ENCODE peak calls at places on chromosome 5, in four cellular contexts. X is adipocyte, P is PC-3, Z is colonic mucosa. N is an unnamed sample.

GRCh38 chr5:93581738-93582414 is 857 bp upstream of the NR2F1-AS1 start:
- DNase-seq in Z (no peak), X (peak), P (peak), N (no peak)

GRCh38 chr5:105503950-105504349 is 1941.4 kb upstream of the NUDT12 start:
- DNase-seq in Z (no peak), P (peak), X (peak), N (no peak)

GRCh38 chr5:131104169-131104775 is 60.8 kb downstream of the HINT1 start:
- DNase-seq in X (peak), Z (no peak), P (peak), N (peak)

GRCh38 chr5:79001471-79001870 is 16.4 kb upstream of the ARSB start:
- DNase-seq in X (no peak), Z (no peak), P (no peak), N (no peak)

GRCh38 chr5:14901462-14902051 is 30.0 kb upstream of the ANKH start:
- DNase-seq in Z (no peak), P (no peak), X (peak), N (no peak)

GRCh38 chr5:173012882-173013281 is 29.3 kb downstream of the ATP6V0E1 start:
- DNase-seq in Z (no peak), X (no peak), P (no peak), N (no peak)

GRCh38 chr5:68012831-68013230 is 202.7 kb upstream of the PIK3R1 start:
- DNase-seq in P (no peak), X (no peak), Z (no peak), N (no peak)

GRCh38 chr5:168971100-168971499 is 329.8 kb downstream of the SLIT3 start:
- DNase-seq in Z (no peak), X (no peak), P (no peak), N (no peak)

GRCh38 chr5:74626386-74627222 is 13.9 kb downstream of the ENC1 start:
- DNase-seq in X (no peak), P (no peak), Z (peak), N (no peak)
- H3K9ac ChIP-seq in X (no peak), P (no peak), Z (no peak), N (no peak)

DNA sequence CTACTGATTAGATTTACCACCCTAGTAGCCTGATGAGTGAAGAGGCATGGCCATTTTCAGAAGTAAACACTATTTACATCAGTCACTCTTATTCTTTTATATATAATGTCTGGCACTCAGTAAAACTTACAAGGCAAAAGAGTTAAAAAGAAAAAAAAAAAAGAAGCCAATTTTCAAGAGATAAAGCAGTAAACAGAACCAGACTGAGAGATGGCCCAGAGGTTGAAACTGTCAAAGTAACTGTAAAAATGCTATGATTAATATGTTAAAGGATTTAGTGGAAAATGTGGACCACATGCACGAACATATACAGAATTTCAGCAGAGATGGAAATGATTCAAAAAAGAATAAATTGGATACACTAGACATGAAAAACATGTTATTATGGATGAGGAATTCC is 6.4 kb upstream of the GPR150 start:
- DNase-seq in Z (no peak), X (no peak), P (no peak), N (no peak)
- H3K9ac ChIP-seq in Z (no peak), X (no peak), P (no peak), N (no peak)

DNA sequence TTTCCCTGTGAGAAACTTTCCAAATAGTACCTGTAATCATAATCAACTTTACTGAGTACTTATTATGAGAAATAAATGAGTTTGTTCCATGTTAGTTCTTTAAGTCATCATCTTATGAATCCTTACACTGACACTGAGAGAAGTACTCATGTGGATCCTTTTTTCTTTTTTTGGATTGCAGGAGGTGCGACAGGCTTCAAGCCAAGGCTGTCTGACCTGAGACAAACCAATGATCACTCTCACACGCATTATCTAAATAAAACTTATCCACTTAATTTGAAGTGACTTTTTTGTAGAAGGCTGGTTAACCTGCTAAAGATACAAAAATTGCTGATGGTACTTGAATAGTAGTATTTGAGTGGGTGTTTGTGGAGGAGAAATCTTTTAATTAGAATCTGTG is 39.5 kb downstream of the JAKMIP2 start:
- DNase-seq in X (no peak), P (no peak), Z (no peak), N (no peak)
- H3K9ac ChIP-seq in X (no peak), P (no peak), Z (no peak), N (no peak)

DNA sequence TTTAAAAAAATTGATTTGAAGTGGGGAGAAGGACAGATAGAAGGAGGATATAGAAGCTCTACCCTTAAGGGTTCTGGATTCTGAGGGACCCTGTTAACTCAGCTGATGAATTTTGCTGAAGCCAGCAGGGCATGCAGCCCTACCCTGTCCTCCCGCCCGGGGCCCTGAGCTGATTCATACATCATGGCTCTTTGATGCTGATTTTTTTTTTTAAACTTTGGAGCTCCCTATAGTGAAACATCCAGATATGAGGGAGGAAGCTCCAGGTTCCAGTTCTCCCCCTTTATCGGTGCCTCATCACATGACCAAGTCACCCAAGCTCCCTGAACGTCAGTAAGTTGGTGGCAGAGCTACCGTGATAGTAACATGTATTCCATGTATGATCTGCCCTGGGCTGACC is 26.1 kb downstream of the SPARC start:
- DNase-seq in Z (no peak), P (no peak), X (peak), N (no peak)
- H3K9ac ChIP-seq in Z (no peak), P (no peak), X (peak), N (no peak)

GRCh38 chr5:29001666-29002065 is 1963.3 kb upstream of the CDH9 start:
- DNase-seq in X (no peak), Z (no peak), P (peak), N (no peak)
- H3K9ac ChIP-seq in X (no peak), Z (no peak), P (no peak), N (no peak)

GRCh38 chr5:65192326-65192725 is 289.4 kb downstream of the ADAMTS6 start:
- DNase-seq in X (no peak), Z (no peak), P (no peak), N (no peak)
- H3K9ac ChIP-seq in X (no peak), Z (no peak), P (no peak), N (no peak)

DNA sequence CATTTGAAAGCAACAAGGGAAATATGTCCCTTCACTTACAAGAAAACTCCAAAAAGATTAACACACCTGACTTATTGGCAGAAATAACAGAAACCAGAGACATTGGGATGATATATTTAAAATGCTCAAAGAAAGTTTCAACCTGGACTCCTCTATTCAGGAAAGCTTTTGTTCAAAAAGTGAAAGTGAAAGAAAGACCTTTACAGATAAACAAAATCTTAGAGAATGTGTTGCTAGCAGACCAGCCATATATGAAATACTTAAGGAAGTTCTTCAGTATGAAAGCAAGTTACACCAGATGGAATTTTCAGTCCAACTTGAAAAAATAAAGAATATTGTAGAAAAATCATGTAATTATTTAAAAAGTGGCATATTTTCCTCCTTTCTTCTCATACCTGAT is 1075.1 kb downstream of the NR2F1-AS1 start:
- DNase-seq in X (peak), P (no peak), Z (no peak), N (peak)
- H3K9ac ChIP-seq in X (peak), P (no peak), Z (no peak), N (peak)

GRCh38 chr5:170218730-170219129 is 14.1 kb upstream of the C5orf58 start:
- DNase-seq in Z (no peak), P (no peak), X (no peak), N (no peak)

GRCh38 chr5:170220196-170220595 is 12.6 kb upstream of the C5orf58 start:
- DNase-seq in P (no peak), Z (no peak), X (no peak), N (no peak)

GRCh38 chr5:170216262-170216864 is 16.4 kb upstream of the C5orf58 start:
- DNase-seq in P (peak), X (peak), Z (no peak), N (peak)

GRCh38 chr5:170221319-170221718 is 11.5 kb upstream of the C5orf58 start:
- DNase-seq in P (no peak), X (no peak), Z (no peak), N (no peak)

DNA sequence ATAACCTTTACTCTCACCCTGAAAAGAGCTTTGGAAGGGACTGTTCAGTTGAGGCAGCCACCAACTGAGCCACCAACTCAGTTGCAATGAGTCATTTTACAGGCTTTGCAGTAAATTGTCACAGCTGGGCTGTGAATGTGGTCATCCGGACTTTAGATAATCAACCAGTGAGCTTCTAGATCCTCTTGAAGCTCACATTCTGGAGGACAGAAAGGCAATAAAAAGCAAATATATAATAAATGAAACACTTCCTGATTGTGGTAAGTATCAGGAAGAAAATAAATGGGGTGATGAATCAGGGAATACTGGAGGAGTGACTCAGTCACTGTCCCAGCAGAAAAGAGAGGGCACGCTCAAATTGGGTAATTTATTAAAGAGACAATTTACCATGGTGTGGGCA is 13.2 kb upstream of the C5orf58 start:
- DNase-seq in X (peak), Z (no peak), P (peak), N (no peak)
- H3K9ac ChIP-seq in X (no peak), Z (no peak), P (peak), N (no peak)

GRCh38 chr5:132461671-132462070 is 28.9 kb downstream of the IRF1 start:
- DNase-seq in X (no peak), Z (no peak), P (no peak), N (no peak)

GRCh38 chr5:132462856-132463745 is 27.5 kb downstream of the IRF1 start:
- DNase-seq in P (no peak), Z (no peak), X (no peak), N (no peak)

GRCh38 chr5:132464155-132464939 is 26.2 kb downstream of the IRF1 start:
- DNase-seq in X (peak), P (no peak), Z (no peak), N (peak)

GRCh38 chr5:132465095-132465707 is 25.4 kb downstream of the IRF1 start:
- DNase-seq in Z (no peak), P (no peak), X (no peak), N (no peak)

GRCh38 chr5:132463808-132464154 is 26.8 kb downstream of the IRF1 start:
- DNase-seq in Z (no peak), P (no peak), X (no peak), N (peak)
- H3K9ac ChIP-seq in Z (peak), P (no peak), X (peak), N (peak)

DNA sequence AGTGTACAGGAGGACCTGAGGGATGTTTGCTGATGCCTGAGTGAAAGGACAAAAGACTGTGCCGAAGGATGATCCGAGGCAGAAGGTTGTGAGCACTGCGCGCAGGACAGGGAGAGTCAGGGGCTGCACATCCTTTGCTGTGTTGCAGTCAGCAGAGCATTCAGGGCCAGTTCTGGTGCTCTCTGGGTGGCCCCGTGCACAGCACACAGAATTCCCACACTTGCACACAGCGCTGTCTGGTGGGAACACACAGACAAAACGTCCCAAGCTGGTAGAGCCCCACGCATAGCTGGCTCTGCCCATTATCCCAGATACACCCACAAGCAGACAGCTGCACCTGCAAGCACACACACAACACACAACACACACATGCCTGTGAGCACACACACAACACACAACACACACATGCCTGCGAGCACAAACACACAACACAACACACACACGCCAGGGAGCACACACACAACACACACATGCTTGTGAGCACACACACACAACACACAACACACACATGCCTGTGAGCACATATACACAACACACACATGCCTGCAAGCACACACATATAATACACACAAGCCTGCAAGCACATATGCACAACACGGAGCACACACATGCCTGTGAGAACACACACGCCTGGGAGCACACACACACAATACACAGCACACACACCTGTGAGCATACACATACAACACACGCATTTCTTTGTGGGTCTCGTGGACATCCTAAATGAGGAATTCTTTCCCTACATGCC is 74.4 kb downstream of the FGF18 start:
- DNase-seq in X (no peak), Z (no peak), P (no peak), N (no peak)
- H3K9ac ChIP-seq in X (peak), Z (no peak), P (no peak), N (no peak)